ENCODE peak calls at places on chromosome 15, in six cellular contexts. One of them, this sample, is unnamed.

GRCh38 chr15:98342911-98343310 is 305.4 kb upstream of the IGF1R start:
- DNase-seq in H1: no peak
- DNase-seq in GM12878: no peak
- DNase-seq in HepG2: no peak
- DNase-seq in GM12891: no peak
- DNase-seq in K562: no peak
- DNase-seq in this sample: no peak

GRCh38 chr15:93983501-93983900 is 247.9 kb upstream of the MCTP2 start:
- DNase-seq in H1: no peak
- DNase-seq in GM12878: no peak
- DNase-seq in HepG2: no peak
- DNase-seq in GM12891: no peak
- DNase-seq in K562: no peak
- DNase-seq in this sample: no peak

GRCh38 chr15:55829826-55830225 is 86.9 kb upstream of the PRTG start:
- DNase-seq in H1: no peak
- DNase-seq in GM12878: peak; percentile 32
- DNase-seq in HepG2: no peak
- DNase-seq in GM12891: no peak
- DNase-seq in K562: no peak
- DNase-seq in this sample: no peak

GRCh38 chr15:81313686-81314085 is 10.3 kb downstream of the STARD5 start:
- DNase-seq in H1: no peak
- DNase-seq in GM12878: no peak
- DNase-seq in HepG2: no peak
- DNase-seq in GM12891: no peak
- DNase-seq in K562: no peak
- DNase-seq in this sample: no peak

GRCh38 chr15:80695911-80696651 is 971 bp downstream of the ABHD17C start:
- DNase-seq in H1: no peak
- DNase-seq in GM12878: no peak
- DNase-seq in HepG2: peak; percentile 20
- DNase-seq in GM12891: no peak
- DNase-seq in K562: no peak
- DNase-seq in this sample: no peak

GRCh38 chr15:90530250-90531051 is 728 bp downstream of the CRTC3 start:
- DNase-seq in H1: no peak
- DNase-seq in GM12878: no peak
- DNase-seq in HepG2: no peak
- DNase-seq in GM12891: peak; percentile 73
- DNase-seq in K562: peak; percentile 68
- DNase-seq in this sample: peak; percentile 73

GRCh38 chr15:74314897-74315438 is 52.5 kb downstream of the CYP11A1 start:
- DNase-seq in H1: no peak
- DNase-seq in GM12878: no peak
- DNase-seq in HepG2: no peak
- DNase-seq in GM12891: no peak
- DNase-seq in K562: peak; percentile 54
- DNase-seq in this sample: no peak

GRCh38 chr15:49815937-49816336 is 195.1 kb downstream of the DTWD1 start:
- DNase-seq in H1: no peak
- DNase-seq in GM12878: peak; percentile 1
- DNase-seq in HepG2: no peak
- DNase-seq in GM12891: no peak
- DNase-seq in K562: no peak
- DNase-seq in this sample: no peak

GRCh38 chr15:38217181-38217580 is 35.5 kb upstream of the SPRED1 start:
- DNase-seq in H1: no peak
- DNase-seq in GM12878: no peak
- DNase-seq in HepG2: no peak
- DNase-seq in GM12891: no peak
- DNase-seq in K562: no peak
- DNase-seq in this sample: no peak

GRCh38 chr15:68403161-68403941 is 28.6 kb downstream of the ITGA11 start:
- DNase-seq in H1: no peak
- DNase-seq in GM12878: no peak
- DNase-seq in HepG2: no peak
- DNase-seq in GM12891: no peak
- DNase-seq in K562: no peak
- DNase-seq in this sample: no peak

GRCh38 chr15:63191895-63192603 is 2.6 kb downstream of the RAB8B start:
- DNase-seq in H1: no peak
- DNase-seq in GM12878: peak; percentile 87
- DNase-seq in HepG2: no peak
- DNase-seq in GM12891: no peak
- DNase-seq in K562: peak; percentile 47
- DNase-seq in this sample: no peak

GRCh38 chr15:50881121-50882048 is 27.1 kb upstream of the AP4E1 start:
- DNase-seq in H1: no peak
- DNase-seq in GM12878: peak; percentile 56
- DNase-seq in HepG2: peak; percentile 5
- DNase-seq in GM12891: no peak
- DNase-seq in K562: no peak
- DNase-seq in this sample: no peak

GRCh38 chr15:92832992-92833438 is 67.1 kb upstream of the CHD2 start:
- DNase-seq in H1: no peak
- DNase-seq in GM12878: no peak
- DNase-seq in HepG2: no peak
- DNase-seq in GM12891: no peak
- DNase-seq in K562: no peak
- DNase-seq in this sample: no peak

GRCh38 chr15:85589873-85590272 is 204.9 kb downstream of the KLHL25 start:
- DNase-seq in H1: no peak
- DNase-seq in GM12878: no peak
- DNase-seq in HepG2: peak; percentile 82
- DNase-seq in GM12891: no peak
- DNase-seq in K562: no peak
- DNase-seq in this sample: no peak

GRCh38 chr15:67152429-67152828 is 87.0 kb downstream of the SMAD3 start:
- DNase-seq in H1: no peak
- DNase-seq in GM12878: no peak
- DNase-seq in HepG2: no peak
- DNase-seq in GM12891: no peak
- DNase-seq in K562: no peak
- DNase-seq in this sample: no peak

GRCh38 chr15:31481157-31481556 is 154.5 kb downstream of the KLF13 start:
- DNase-seq in H1: no peak
- DNase-seq in GM12878: no peak
- DNase-seq in HepG2: no peak
- DNase-seq in GM12891: no peak
- DNase-seq in K562: no peak
- DNase-seq in this sample: no peak

GRCh38 chr15:27019687-27020086 is 48.7 kb downstream of the GABRG3 start:
- DNase-seq in H1: no peak
- DNase-seq in GM12878: no peak
- DNase-seq in HepG2: no peak
- DNase-seq in GM12891: no peak
- DNase-seq in K562: no peak
- DNase-seq in this sample: no peak

GRCh38 chr15:40289140-40289775 is 6.4 kb upstream of the ANKRD63 start:
- DNase-seq in H1: no peak
- DNase-seq in GM12878: no peak
- DNase-seq in HepG2: no peak
- DNase-seq in GM12891: no peak
- DNase-seq in K562: no peak
- DNase-seq in this sample: no peak

GRCh38 chr15:79370716-79371115 is 59.8 kb downstream of the TMED3 start:
- DNase-seq in H1: no peak
- DNase-seq in GM12878: no peak
- DNase-seq in HepG2: no peak
- DNase-seq in GM12891: no peak
- DNase-seq in K562: no peak
- DNase-seq in this sample: no peak

GRCh38 chr15:47415539-47415971 is 301.8 kb upstream of the SEMA6D start:
- DNase-seq in H1: no peak
- DNase-seq in GM12878: no peak
- DNase-seq in HepG2: peak; percentile 4
- DNase-seq in GM12891: no peak
- DNase-seq in K562: no peak
- DNase-seq in this sample: no peak

GRCh38 chr15:99453646-99454045 is 112.1 kb upstream of the MEF2A start:
- DNase-seq in H1: no peak
- DNase-seq in GM12878: no peak
- DNase-seq in HepG2: no peak
- DNase-seq in GM12891: no peak
- DNase-seq in K562: no peak
- DNase-seq in this sample: no peak

GRCh38 chr15:67521770-67522568 is 1.0 kb downstream of the C15orf61 start:
- DNase-seq in H1: no peak
- DNase-seq in GM12878: no peak
- DNase-seq in HepG2: no peak
- DNase-seq in GM12891: no peak
- DNase-seq in K562: no peak
- DNase-seq in this sample: no peak

DNA sequence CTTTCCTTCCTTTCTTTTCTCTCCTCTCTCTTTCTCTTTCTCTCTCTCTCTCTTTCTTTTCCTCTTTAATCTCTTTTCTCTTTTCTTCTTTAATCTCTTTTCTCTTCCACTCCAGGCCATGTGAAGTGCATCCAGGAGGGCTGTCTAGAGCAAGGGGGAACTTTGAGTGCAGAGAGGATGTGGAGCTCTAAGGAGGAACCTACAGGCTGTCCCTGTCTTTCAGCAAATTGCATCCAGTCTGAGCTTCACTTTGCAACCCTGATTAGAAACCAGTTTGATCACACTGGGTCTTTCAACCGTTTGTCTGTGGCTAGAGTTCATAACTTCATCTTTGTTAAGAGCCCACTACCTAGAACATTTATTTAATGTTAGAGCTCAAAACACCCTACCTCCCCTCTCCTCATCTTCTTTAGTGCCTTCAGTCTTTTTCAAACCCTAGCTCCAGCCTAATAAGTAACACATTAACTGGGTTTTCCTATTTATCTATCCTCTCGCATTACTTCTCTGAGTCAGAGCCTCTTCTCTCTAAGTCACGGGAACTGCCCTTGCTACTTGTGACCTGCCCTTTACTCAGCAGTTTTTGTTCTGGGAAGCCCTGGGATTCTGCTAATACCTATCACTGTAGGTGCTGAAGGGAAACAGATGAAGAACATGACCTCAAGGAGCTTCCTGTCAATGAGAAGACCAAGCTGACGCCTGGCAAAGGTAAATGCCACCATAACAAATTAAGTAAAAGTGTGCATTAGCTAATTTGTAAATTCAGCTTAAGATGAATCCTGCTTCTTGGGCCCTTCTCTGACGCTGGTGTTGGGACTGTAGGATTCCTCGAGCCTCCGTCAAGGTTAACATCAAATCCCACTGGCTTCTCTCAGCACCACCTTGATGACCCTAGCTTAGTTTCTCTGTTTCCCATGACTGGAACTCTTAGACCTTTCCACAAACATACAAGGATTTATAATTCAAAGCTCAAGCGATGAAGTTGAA is at the start of gene GCNT3:
- DNase-seq in H1: no peak
- DNase-seq in GM12878: no peak
- DNase-seq in HepG2: peak; percentile 90
- DNase-seq in GM12891: no peak
- DNase-seq in K562: no peak
- DNase-seq in this sample: no peak
- TF ChIP-seq POLR2A in H1: no peak
- TF ChIP-seq POLR2A in GM12878: no peak
- TF ChIP-seq POLR2A in HepG2: peak; percentile 28
- TF ChIP-seq POLR2A in GM12891: no peak
- TF ChIP-seq POLR2A in K562: no peak
- TF ChIP-seq POLR2A in this sample: no peak

GRCh38 chr15:100694381-100695012 is 92.1 kb downstream of the ASB7 start:
- DNase-seq in H1: no peak
- DNase-seq in GM12878: no peak
- DNase-seq in HepG2: no peak
- DNase-seq in GM12891: no peak
- DNase-seq in K562: no peak
- DNase-seq in this sample: no peak

GRCh38 chr15:100692671-100693070 is 90.3 kb downstream of the ASB7 start:
- DNase-seq in H1: no peak
- DNase-seq in GM12878: no peak
- DNase-seq in HepG2: no peak
- DNase-seq in GM12891: no peak
- DNase-seq in K562: no peak
- DNase-seq in this sample: no peak

GRCh38 chr15:100692259-100692658 is 89.9 kb downstream of the ASB7 start:
- DNase-seq in H1: no peak
- DNase-seq in GM12878: no peak
- DNase-seq in HepG2: no peak
- DNase-seq in GM12891: no peak
- DNase-seq in K562: no peak
- DNase-seq in this sample: no peak

GRCh38 chr15:100695048-100695447 is 92.7 kb downstream of the ASB7 start:
- DNase-seq in H1: no peak
- DNase-seq in GM12878: no peak
- DNase-seq in HepG2: no peak
- DNase-seq in GM12891: no peak
- DNase-seq in K562: no peak
- DNase-seq in this sample: no peak

DNA sequence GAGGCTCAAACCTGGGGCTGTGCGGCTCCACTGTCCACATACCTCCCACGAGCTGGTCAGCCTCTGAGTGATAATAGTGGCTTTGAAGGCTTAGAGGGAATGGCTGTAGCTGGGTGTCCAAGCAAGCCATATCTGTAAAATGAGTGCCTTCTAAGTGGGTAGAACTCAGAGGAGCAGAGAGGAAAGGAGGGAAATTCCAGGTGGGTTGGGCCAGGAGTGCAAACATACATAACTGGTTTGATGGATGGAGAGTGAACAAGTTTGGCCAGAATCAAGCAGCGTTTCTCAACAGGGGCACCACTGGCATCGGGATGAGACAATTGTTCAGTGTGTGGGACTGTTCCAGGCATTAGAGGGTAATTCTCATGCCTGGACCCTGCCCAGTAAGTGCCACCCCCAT is 91.1 kb downstream of the ASB7 start:
- DNase-seq in H1: no peak
- DNase-seq in GM12878: no peak
- DNase-seq in HepG2: no peak
- DNase-seq in GM12891: no peak
- DNase-seq in K562: no peak
- DNase-seq in this sample: no peak
- TF ChIP-seq TAF1 in H1: no peak
- TF ChIP-seq TAF1 in GM12878: no peak
- TF ChIP-seq TAF1 in HepG2: no peak
- TF ChIP-seq TAF1 in GM12891: no peak
- TF ChIP-seq TAF1 in K562: no peak
- TF ChIP-seq TAF1 in this sample: no peak

DNA sequence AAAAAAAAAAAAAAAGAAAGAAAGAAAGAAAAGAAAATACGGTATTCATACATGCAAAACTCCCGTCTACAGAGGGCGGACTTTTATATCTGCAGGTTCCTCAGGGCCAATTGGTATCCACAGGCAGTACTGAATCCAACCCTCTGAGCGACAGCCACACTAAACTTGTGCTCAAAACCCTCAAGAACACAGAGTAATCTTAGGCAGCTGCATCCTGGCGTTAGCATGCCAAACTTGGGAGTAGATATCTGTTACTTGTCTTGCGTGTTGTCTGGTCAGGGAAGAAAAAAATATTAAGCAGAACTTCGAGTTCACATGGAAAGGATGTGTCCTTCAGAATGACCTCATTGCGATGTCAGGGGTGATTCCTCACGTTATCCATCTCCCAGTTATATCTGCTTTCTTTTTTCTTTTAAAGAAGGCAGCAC is 12.8 kb downstream of the SNAP23 start:
- DNase-seq in H1: no peak
- DNase-seq in GM12878: no peak
- DNase-seq in HepG2: no peak
- DNase-seq in GM12891: no peak
- DNase-seq in K562: no peak
- DNase-seq in this sample: no peak
- TF ChIP-seq POLR2A in H1: no peak
- TF ChIP-seq POLR2A in GM12878: no peak
- TF ChIP-seq POLR2A in HepG2: no peak
- TF ChIP-seq POLR2A in GM12891: no peak
- TF ChIP-seq POLR2A in K562: no peak
- TF ChIP-seq POLR2A in this sample: no peak

GRCh38 chr15:88487176-88487795 is 19.8 kb downstream of the MRPS11 start:
- DNase-seq in H1: no peak
- DNase-seq in GM12878: no peak
- DNase-seq in HepG2: no peak
- DNase-seq in GM12891: no peak
- DNase-seq in K562: no peak
- DNase-seq in this sample: no peak
- TF ChIP-seq TAF1 in H1: no peak
- TF ChIP-seq TAF1 in GM12878: no peak
- TF ChIP-seq TAF1 in HepG2: no peak
- TF ChIP-seq TAF1 in GM12891: no peak
- TF ChIP-seq TAF1 in K562: no peak
- TF ChIP-seq TAF1 in this sample: no peak